ENCODE peak calls at places on chromosomes 3 and 15, in nine cellular contexts. One of them, this sample, is unnamed.

GRCh38 chr3:59713971-59714370 is 664.1 kb upstream of the CFAP20DC start:
- DNase-seq in NT2/D1: no peak
- DNase-seq in T1000: no peak
- DNase-seq in DMS 273 treated with DMSO at 0.1 percent for 48 hours: no peak
- DNase-seq in WERI-Rb-1: no peak
- DNase-seq in iPS-NIHi11: no peak
- DNase-seq in T-helper 17 cell: no peak
- DNase-seq in fibroblast of villous mesenchyme: no peak
- DNase-seq in T-cell: no peak
- DNase-seq in this sample: no peak

GRCh38 chr3:54935869-54936268 is 8.0 kb upstream of the LRTM1 start:
- DNase-seq in NT2/D1: no peak
- DNase-seq in T1000: no peak
- DNase-seq in DMS 273 treated with DMSO at 0.1 percent for 48 hours: no peak
- DNase-seq in WERI-Rb-1: no peak
- DNase-seq in iPS-NIHi11: no peak
- DNase-seq in T-helper 17 cell: no peak
- DNase-seq in fibroblast of villous mesenchyme: no peak
- DNase-seq in T-cell: no peak
- DNase-seq in this sample: no peak

GRCh38 chr3:188066141-188066540 is 87.8 kb upstream of the LPP start:
- DNase-seq in NT2/D1: no peak
- DNase-seq in T1000: no peak
- DNase-seq in DMS 273 treated with DMSO at 0.1 percent for 48 hours: no peak
- DNase-seq in WERI-Rb-1: no peak
- DNase-seq in iPS-NIHi11: no peak
- DNase-seq in T-helper 17 cell: no peak
- DNase-seq in fibroblast of villous mesenchyme: no peak
- DNase-seq in T-cell: no peak
- DNase-seq in this sample: no peak

GRCh38 chr3:18307529-18307928 is 117.6 kb downstream of the SATB1 start:
- DNase-seq in NT2/D1: no peak
- DNase-seq in T1000: no peak
- DNase-seq in DMS 273 treated with DMSO at 0.1 percent for 48 hours: no peak
- DNase-seq in WERI-Rb-1: no peak
- DNase-seq in iPS-NIHi11: no peak
- DNase-seq in T-helper 17 cell: no peak
- DNase-seq in fibroblast of villous mesenchyme: no peak
- DNase-seq in T-cell: no peak
- DNase-seq in this sample: no peak

GRCh38 chr3:101466465-101467309 is 46.3 kb downstream of the SENP7 start:
- DNase-seq in NT2/D1: no peak
- DNase-seq in T1000: no peak
- DNase-seq in DMS 273 treated with DMSO at 0.1 percent for 48 hours: no peak
- DNase-seq in WERI-Rb-1: peak; percentile 22
- DNase-seq in iPS-NIHi11: no peak
- DNase-seq in T-helper 17 cell: peak; percentile 16
- DNase-seq in fibroblast of villous mesenchyme: no peak
- DNase-seq in T-cell: peak; percentile 74
- DNase-seq in this sample: no peak

GRCh38 chr15:66691727-66692126 is 10.3 kb upstream of the SMAD6 start:
- DNase-seq in NT2/D1: no peak
- DNase-seq in T1000: no peak
- DNase-seq in DMS 273 treated with DMSO at 0.1 percent for 48 hours: no peak
- DNase-seq in WERI-Rb-1: no peak
- DNase-seq in iPS-NIHi11: no peak
- DNase-seq in T-helper 17 cell: no peak
- DNase-seq in fibroblast of villous mesenchyme: no peak
- DNase-seq in T-cell: no peak
- DNase-seq in this sample: no peak

GRCh38 chr3:195025056-195025880 is 245.7 kb downstream of the XXYLT1 start:
- DNase-seq in NT2/D1: no peak
- DNase-seq in T1000: no peak
- DNase-seq in DMS 273 treated with DMSO at 0.1 percent for 48 hours: no peak
- DNase-seq in WERI-Rb-1: no peak
- DNase-seq in iPS-NIHi11: no peak
- DNase-seq in T-helper 17 cell: no peak
- DNase-seq in fibroblast of villous mesenchyme: no peak
- DNase-seq in T-cell: no peak
- DNase-seq in this sample: no peak

GRCh38 chr3:126440709-126440995 is 35.0 kb downstream of the ZXDC start:
- DNase-seq in NT2/D1: no peak
- DNase-seq in T1000: no peak
- DNase-seq in DMS 273 treated with DMSO at 0.1 percent for 48 hours: no peak
- DNase-seq in WERI-Rb-1: no peak
- DNase-seq in iPS-NIHi11: no peak
- DNase-seq in T-helper 17 cell: no peak
- DNase-seq in fibroblast of villous mesenchyme: no peak
- DNase-seq in T-cell: no peak
- DNase-seq in this sample: no peak

GRCh38 chr3:191301982-191302381 is 27.2 kb upstream of the CCDC50 start:
- DNase-seq in NT2/D1: peak; percentile 57
- DNase-seq in T1000: no peak
- DNase-seq in DMS 273 treated with DMSO at 0.1 percent for 48 hours: no peak
- DNase-seq in WERI-Rb-1: no peak
- DNase-seq in iPS-NIHi11: no peak
- DNase-seq in T-helper 17 cell: no peak
- DNase-seq in fibroblast of villous mesenchyme: no peak
- DNase-seq in T-cell: no peak
- DNase-seq in this sample: no peak

GRCh38 chr15:88788036-88788435 is 15.2 kb upstream of the ACAN start:
- DNase-seq in NT2/D1: no peak
- DNase-seq in T1000: no peak
- DNase-seq in DMS 273 treated with DMSO at 0.1 percent for 48 hours: no peak
- DNase-seq in WERI-Rb-1: no peak
- DNase-seq in iPS-NIHi11: no peak
- DNase-seq in T-helper 17 cell: no peak
- DNase-seq in fibroblast of villous mesenchyme: no peak
- DNase-seq in T-cell: no peak
- DNase-seq in this sample: no peak

GRCh38 chr15:63979227-63979793 is 67.0 kb downstream of the DAPK2 start:
- DNase-seq in NT2/D1: no peak
- DNase-seq in T1000: no peak
- DNase-seq in DMS 273 treated with DMSO at 0.1 percent for 48 hours: no peak
- DNase-seq in WERI-Rb-1: peak; percentile 86
- DNase-seq in iPS-NIHi11: no peak
- DNase-seq in T-helper 17 cell: no peak
- DNase-seq in fibroblast of villous mesenchyme: no peak
- DNase-seq in T-cell: no peak
- DNase-seq in this sample: no peak

GRCh38 chr15:80180468-80180867 is 27.7 kb downstream of the FAH start:
- DNase-seq in NT2/D1: no peak
- DNase-seq in T1000: no peak
- DNase-seq in DMS 273 treated with DMSO at 0.1 percent for 48 hours: no peak
- DNase-seq in WERI-Rb-1: no peak
- DNase-seq in iPS-NIHi11: peak; percentile 23
- DNase-seq in T-helper 17 cell: no peak
- DNase-seq in fibroblast of villous mesenchyme: no peak
- DNase-seq in T-cell: no peak
- DNase-seq in this sample: no peak